ENCODE peak calls at places on chromosomes 4 and X, in four cellular contexts. One of them, this sample, is unnamed.
A peak's percentile ranks its signal among the peaks of the same experiment; 100 is the strongest.

GRCh38 chr4:183426507-183426906 is 17.9 kb upstream of the CDKN2AIP start:
- DNase-seq in HepG2: no peak
- DNase-seq in H9: peak; percentile 4
- DNase-seq in tibial artery: no peak
- DNase-seq in this sample: no peak

GRCh38 chrX:97639526-97639925 is 755.8 kb downstream of the RPA4 start:
- DNase-seq in HepG2: no peak
- DNase-seq in tibial artery: no peak
- DNase-seq in H9: peak; percentile 88
- DNase-seq in this sample: no peak

GRCh38 chr4:41693629-41694028 is 54.9 kb downstream of the PHOX2B start:
- DNase-seq in H9: no peak
- DNase-seq in tibial artery: no peak
- DNase-seq in HepG2: peak; percentile 16
- DNase-seq in this sample: no peak

GRCh38 chrX:112946227-112946626 is 105.6 kb upstream of the AMOT start:
- DNase-seq in H9: no peak
- DNase-seq in HepG2: no peak
- DNase-seq in tibial artery: peak; percentile 19
- DNase-seq in this sample: no peak

GRCh38 chr4:153785830-153786721 is 2.8 kb downstream of the SFRP2 start:
- DNase-seq in H9: no peak
- DNase-seq in tibial artery: no peak
- DNase-seq in HepG2: peak; percentile 3
- DNase-seq in this sample: no peak

GRCh38 chr4:72390409-72390808 is 178.6 kb downstream of the ADAMTS3 start:
- DNase-seq in H9: no peak
- DNase-seq in HepG2: no peak
- DNase-seq in tibial artery: no peak
- DNase-seq in this sample: no peak

GRCh38 chr4:100086766-100087431 is 103.4 kb downstream of the DDIT4L start:
- DNase-seq in HepG2: no peak
- DNase-seq in tibial artery: no peak
- DNase-seq in H9: peak; percentile 45
- DNase-seq in this sample: no peak

GRCh38 chr4:188783606-188784157 is 644.4 kb downstream of the TRIML1 start:
- DNase-seq in HepG2: no peak
- DNase-seq in tibial artery: no peak
- DNase-seq in H9: no peak
- DNase-seq in this sample: no peak

DNA sequence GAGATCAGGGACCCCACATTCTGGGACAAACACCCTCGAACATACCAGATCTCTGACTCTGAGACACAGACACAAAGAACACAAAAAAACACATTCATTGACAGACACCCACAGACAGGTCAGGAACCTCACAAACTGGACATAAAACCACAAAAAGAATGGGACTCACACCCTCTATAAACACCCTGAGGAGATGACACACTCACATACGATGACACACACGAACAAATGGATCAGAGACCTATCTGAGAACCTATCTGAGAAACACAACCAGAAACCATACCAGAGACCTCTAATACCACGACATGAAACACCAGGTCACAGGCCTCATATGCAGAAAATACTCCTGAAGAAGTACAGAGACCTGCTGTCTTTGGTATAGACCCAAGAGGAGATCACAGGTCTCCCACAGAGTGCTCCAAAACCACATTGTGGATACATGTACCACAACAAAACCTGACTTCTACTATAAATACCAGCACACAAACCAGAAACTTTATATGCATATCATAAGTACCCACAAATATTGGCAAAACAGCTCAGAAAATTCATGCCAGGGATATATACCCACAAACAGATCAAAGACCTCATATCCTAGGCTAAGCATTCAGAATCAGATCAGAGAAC is 19.5 kb downstream of the SUV39H1 start:
- DNase-seq in H9: no peak
- DNase-seq in tibial artery: no peak
- DNase-seq in HepG2: no peak
- DNase-seq in this sample: no peak
- H3K4me1 ChIP-seq in H9: no peaks in the 10 kb centered on the region
- H3K4me1 ChIP-seq in tibial artery: no peaks in the 10 kb centered on the region
- H3K4me1 ChIP-seq in HepG2: peaks cover 86% of the 10 kb centered on the region
- H3K4me1 ChIP-seq in this sample: peaks cover 14% of the 10 kb centered on the region

DNA sequence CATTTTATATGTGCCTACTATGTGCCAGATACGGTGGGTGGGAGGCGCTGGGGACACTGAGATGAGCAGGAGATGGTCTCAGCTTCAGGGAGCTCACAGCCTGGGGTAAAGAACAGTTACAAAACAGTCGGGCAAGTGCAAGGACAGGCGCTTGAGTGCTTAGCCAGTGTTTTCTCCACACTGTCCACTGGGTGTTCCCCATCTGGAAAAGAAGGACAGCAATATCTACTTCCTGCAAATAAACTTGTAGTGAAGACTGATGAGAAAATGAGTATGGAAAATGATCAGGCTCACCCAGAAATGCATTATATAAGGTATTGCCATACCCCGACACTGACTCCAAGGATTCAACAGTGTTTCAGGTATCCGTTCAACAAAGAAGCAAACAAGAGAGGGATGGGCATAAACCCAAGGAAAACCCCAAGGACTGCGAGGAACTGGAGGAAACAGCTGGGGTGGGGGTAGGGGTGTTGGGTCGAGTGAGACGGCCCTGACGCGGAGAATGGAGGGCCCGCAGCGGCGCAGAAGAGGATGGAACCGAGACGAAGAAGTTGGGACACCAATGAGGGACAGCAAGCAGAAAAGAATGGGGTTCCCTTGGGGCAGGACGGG is 805 bp downstream of the TMEM185A start:
- DNase-seq in HepG2: peak; percentile 18
- DNase-seq in H9: no peak
- DNase-seq in tibial artery: no peak
- DNase-seq in this sample: no peak
- H3K27me3 ChIP-seq in HepG2: peaks cover 2% of the 10 kb centered on the region
- H3K27me3 ChIP-seq in H9: no peaks in the 10 kb centered on the region
- H3K27me3 ChIP-seq in tibial artery: no peaks in the 10 kb centered on the region
- H3K27me3 ChIP-seq in this sample: no peaks in the 10 kb centered on the region

GRCh38 chr4:133149932-133150642 is 993 bp downstream of the PCDH10 start:
- DNase-seq in HepG2: no peak
- DNase-seq in tibial artery: no peak
- DNase-seq in H9: peak; percentile 26
- DNase-seq in this sample: no peak

GRCh38 chr4:133152330-133152791 is 3.3 kb downstream of the PCDH10 start:
- DNase-seq in tibial artery: no peak
- DNase-seq in H9: peak; percentile 49
- DNase-seq in HepG2: no peak
- DNase-seq in this sample: no peak

GRCh38 chr4:133150643-133151300 is 1.7 kb downstream of the PCDH10 start:
- DNase-seq in HepG2: no peak
- DNase-seq in H9: peak; percentile 63
- DNase-seq in tibial artery: no peak
- DNase-seq in this sample: no peak

GRCh38 chr4:133151681-133152329 is 2.7 kb downstream of the PCDH10 start:
- DNase-seq in H9: peak; percentile 73
- DNase-seq in tibial artery: no peak
- DNase-seq in HepG2: no peak
- DNase-seq in this sample: no peak

DNA sequence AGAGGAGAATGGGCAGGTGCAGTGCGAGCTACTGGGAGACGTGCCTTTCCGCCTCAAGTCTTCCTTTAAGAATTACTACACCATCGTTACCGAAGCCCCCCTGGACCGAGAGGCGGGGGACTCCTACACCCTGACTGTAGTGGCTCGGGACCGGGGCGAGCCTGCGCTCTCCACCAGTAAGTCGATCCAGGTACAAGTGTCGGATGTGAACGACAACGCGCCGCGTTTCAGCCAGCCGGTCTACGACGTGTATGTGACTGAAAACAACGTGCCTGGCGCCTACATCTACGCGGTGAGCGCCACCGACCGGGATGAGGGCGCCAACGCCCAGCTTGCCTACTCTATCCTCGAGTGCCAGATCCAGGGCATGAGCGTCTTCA is 2.2 kb downstream of the PCDH10 start:
- DNase-seq in HepG2: no peak
- DNase-seq in tibial artery: no peak
- DNase-seq in H9: no peak
- DNase-seq in this sample: no peak
- H3K9me3 ChIP-seq in HepG2: no peaks in the 10 kb centered on the region
- H3K9me3 ChIP-seq in tibial artery: no peaks in the 10 kb centered on the region
- H3K9me3 ChIP-seq in H9: no peaks in the 10 kb centered on the region
- H3K9me3 ChIP-seq in this sample: no peaks in the 10 kb centered on the region

DNA sequence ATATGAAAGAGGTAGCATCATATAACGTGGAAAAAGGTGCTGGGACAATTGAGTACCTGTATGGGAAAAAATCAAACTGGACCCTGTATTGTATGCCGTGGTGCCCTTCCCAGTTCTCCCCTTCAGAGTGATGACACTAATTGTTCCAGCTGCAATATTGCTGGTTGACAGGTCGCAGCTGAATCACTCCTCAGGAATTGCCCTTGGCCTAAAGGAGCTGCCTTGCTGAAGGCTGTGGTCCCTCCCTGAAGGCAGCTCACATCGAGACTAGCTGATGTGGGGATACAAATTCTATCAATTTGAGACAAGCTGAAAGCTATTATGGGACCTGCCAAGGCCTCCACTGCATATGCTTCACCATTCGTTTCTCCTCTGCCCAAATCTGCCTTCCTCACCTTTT is 39.3 kb upstream of the CXCL8 start:
- DNase-seq in HepG2: no peak
- DNase-seq in H9: no peak
- DNase-seq in tibial artery: no peak
- DNase-seq in this sample: no peak
- H3K4me1 ChIP-seq in HepG2: no peaks in the 10 kb centered on the region
- H3K4me1 ChIP-seq in H9: peaks cover 7% of the 10 kb centered on the region
- H3K4me1 ChIP-seq in tibial artery: peaks cover 13% of the 10 kb centered on the region
- H3K4me1 ChIP-seq in this sample: peaks cover 21% of the 10 kb centered on the region

GRCh38 chr4:8644966-8645752 is 52.6 kb downstream of the CPZ start:
- DNase-seq in tibial artery: no peak
- DNase-seq in HepG2: no peak
- DNase-seq in H9: peak; percentile 17
- DNase-seq in this sample: no peak
- H3K27me3 ChIP-seq in tibial artery: peaks cover 35% of the 10 kb centered on the region
- H3K27me3 ChIP-seq in HepG2: peaks cover 20% of the 10 kb centered on the region
- H3K27me3 ChIP-seq in H9: no peaks in the 10 kb centered on the region
- H3K27me3 ChIP-seq in this sample: peaks cover 99% of the 10 kb centered on the region

DNA sequence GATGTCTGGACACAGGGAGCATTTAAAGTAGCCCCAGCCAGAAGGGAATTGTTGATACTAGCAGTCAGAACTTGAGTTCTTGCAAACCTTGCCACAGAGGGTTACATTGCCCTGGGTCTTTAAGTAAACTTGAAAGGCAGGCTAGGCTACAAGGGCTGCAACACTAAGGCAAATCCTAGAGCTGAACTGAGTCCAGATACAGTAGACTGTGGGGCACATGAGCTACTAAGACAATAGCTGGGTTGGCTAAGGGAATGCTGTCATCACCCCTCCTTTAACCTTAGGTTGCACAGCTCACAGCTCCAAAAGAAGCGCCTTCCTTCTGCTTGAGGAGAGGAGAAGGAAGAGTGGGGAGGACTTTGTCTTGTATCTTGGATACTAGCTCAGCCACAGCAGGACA is 35.6 kb downstream of the SH3BGRL start:
- DNase-seq in tibial artery: no peak
- DNase-seq in HepG2: no peak
- DNase-seq in H9: no peak
- DNase-seq in this sample: no peak
- H3K9me3 ChIP-seq in tibial artery: no peaks in the 10 kb centered on the region
- H3K9me3 ChIP-seq in HepG2: no peaks in the 10 kb centered on the region
- H3K9me3 ChIP-seq in H9: peaks cover 15% of the 10 kb centered on the region
- H3K9me3 ChIP-seq in this sample: no peaks in the 10 kb centered on the region

This sample was measured in left ventricle myocardium inferior.